ENCODE peak calls at places on chromosomes 16 and 17, in eight cellular contexts. One of them, this sample, is unnamed.

GRCh38 chr17:48457080-48457836 is 27.2 kb upstream of the SKAP1 start:
- DNase-seq in dorsolateral prefrontal cortex: peak; percentile 53
- DNase-seq in activated B cell treated with CpG ODN at 0.5 μM for 24 hours: peak; percentile 60
- DNase-seq in GM03348: peak; percentile 82
- DNase-seq in T-helper 17 cell: peak; percentile 57
- DNase-seq in RCC 7860: peak; percentile 41
- DNase-seq in Peyer's patch: peak; percentile 69
- DNase-seq in RPMI8226: peak; percentile 83
- DNase-seq in this sample: no peak

GRCh38 chr17:876272-876671 is 94.1 kb downstream of the MRM3 start:
- DNase-seq in dorsolateral prefrontal cortex: no peak
- DNase-seq in Peyer's patch: no peak
- DNase-seq in RCC 7860: no peak
- DNase-seq in activated B cell treated with CpG ODN at 0.5 μM for 24 hours: no peak
- DNase-seq in GM03348: no peak
- DNase-seq in RPMI8226: peak; percentile 33
- DNase-seq in T-helper 17 cell: no peak
- DNase-seq in this sample: no peak

GRCh38 chr17:34847939-34848338 is 113.3 kb downstream of the CCT6B start:
- DNase-seq in Peyer's patch: no peak
- DNase-seq in RPMI8226: no peak
- DNase-seq in activated B cell treated with CpG ODN at 0.5 μM for 24 hours: no peak
- DNase-seq in dorsolateral prefrontal cortex: no peak
- DNase-seq in T-helper 17 cell: no peak
- DNase-seq in RCC 7860: no peak
- DNase-seq in GM03348: no peak
- DNase-seq in this sample: no peak

GRCh38 chr17:82212331-82213250 is at the start of gene CCDC57:
- DNase-seq in dorsolateral prefrontal cortex: peak; percentile 85
- DNase-seq in RCC 7860: peak; percentile 61
- DNase-seq in Peyer's patch: peak; percentile 88
- DNase-seq in activated B cell treated with CpG ODN at 0.5 μM for 24 hours: peak; percentile 78
- DNase-seq in RPMI8226: peak; percentile 89
- DNase-seq in GM03348: peak; percentile 96
- DNase-seq in T-helper 17 cell: no peak
- DNase-seq in this sample: peak; percentile 70

GRCh38 chr17:38538906-38539305 is 66.8 kb downstream of the SRCIN1 start:
- DNase-seq in RCC 7860: no peak
- DNase-seq in Peyer's patch: no peak
- DNase-seq in dorsolateral prefrontal cortex: no peak
- DNase-seq in RPMI8226: no peak
- DNase-seq in GM03348: no peak
- DNase-seq in activated B cell treated with CpG ODN at 0.5 μM for 24 hours: no peak
- DNase-seq in T-helper 17 cell: no peak
- DNase-seq in this sample: no peak

GRCh38 chr17:8606415-8606814 is 24.1 kb downstream of the MYH10 start:
- DNase-seq in Peyer's patch: no peak
- DNase-seq in RPMI8226: no peak
- DNase-seq in T-helper 17 cell: no peak
- DNase-seq in activated B cell treated with CpG ODN at 0.5 μM for 24 hours: no peak
- DNase-seq in dorsolateral prefrontal cortex: no peak
- DNase-seq in GM03348: peak; percentile 29
- DNase-seq in RCC 7860: no peak
- DNase-seq in this sample: no peak

GRCh38 chr17:50051606-50052005 is 4.3 kb upstream of the ITGA3 start:
- DNase-seq in activated B cell treated with CpG ODN at 0.5 μM for 24 hours: no peak
- DNase-seq in RCC 7860: peak; percentile 48
- DNase-seq in T-helper 17 cell: no peak
- DNase-seq in GM03348: no peak
- DNase-seq in dorsolateral prefrontal cortex: no peak
- DNase-seq in Peyer's patch: no peak
- DNase-seq in RPMI8226: no peak
- DNase-seq in this sample: no peak

GRCh38 chr16:85327731-85328664 is 215.7 kb upstream of the CIBAR2 start:
- DNase-seq in GM03348: no peak
- DNase-seq in T-helper 17 cell: no peak
- DNase-seq in Peyer's patch: no peak
- DNase-seq in RPMI8226: no peak
- DNase-seq in activated B cell treated with CpG ODN at 0.5 μM for 24 hours: no peak
- DNase-seq in dorsolateral prefrontal cortex: no peak
- DNase-seq in RCC 7860: no peak
- DNase-seq in this sample: no peak

GRCh38 chr17:64306850-64307463 is 43.9 kb upstream of the TEX2 start:
- DNase-seq in RCC 7860: peak; percentile 29
- DNase-seq in GM03348: peak; percentile 82
- DNase-seq in RPMI8226: peak; percentile 79
- DNase-seq in T-helper 17 cell: peak; percentile 48
- DNase-seq in activated B cell treated with CpG ODN at 0.5 μM for 24 hours: peak; percentile 50
- DNase-seq in Peyer's patch: peak; percentile 64
- DNase-seq in dorsolateral prefrontal cortex: peak; percentile 65
- DNase-seq in this sample: peak; percentile 56

GRCh38 chr16:51152691-51153261 is 1.7 kb upstream of the SALL1 start:
- DNase-seq in Peyer's patch: no peak
- DNase-seq in GM03348: no peak
- DNase-seq in RPMI8226: no peak
- DNase-seq in T-helper 17 cell: no peak
- DNase-seq in activated B cell treated with CpG ODN at 0.5 μM for 24 hours: no peak
- DNase-seq in dorsolateral prefrontal cortex: no peak
- DNase-seq in RCC 7860: no peak
- DNase-seq in this sample: no peak

GRCh38 chr17:13355054-13355453 is 246.7 kb downstream of the HS3ST3A1 start:
- DNase-seq in RPMI8226: no peak
- DNase-seq in activated B cell treated with CpG ODN at 0.5 μM for 24 hours: no peak
- DNase-seq in RCC 7860: no peak
- DNase-seq in T-helper 17 cell: no peak
- DNase-seq in Peyer's patch: no peak
- DNase-seq in dorsolateral prefrontal cortex: no peak
- DNase-seq in GM03348: no peak
- DNase-seq in this sample: no peak

GRCh38 chr16:82062645-82063058 is 27.6 kb downstream of the HSD17B2 start:
- DNase-seq in Peyer's patch: no peak
- DNase-seq in GM03348: peak; percentile 51
- DNase-seq in RPMI8226: no peak
- DNase-seq in RCC 7860: no peak
- DNase-seq in dorsolateral prefrontal cortex: no peak
- DNase-seq in activated B cell treated with CpG ODN at 0.5 μM for 24 hours: no peak
- DNase-seq in T-helper 17 cell: no peak
- DNase-seq in this sample: no peak

GRCh38 chr17:17749921-17750320 is 68.7 kb downstream of the RAI1 start:
- DNase-seq in RCC 7860: no peak
- DNase-seq in activated B cell treated with CpG ODN at 0.5 μM for 24 hours: no peak
- DNase-seq in GM03348: no peak
- DNase-seq in T-helper 17 cell: no peak
- DNase-seq in dorsolateral prefrontal cortex: peak; percentile 82
- DNase-seq in RPMI8226: no peak
- DNase-seq in Peyer's patch: no peak
- DNase-seq in this sample: peak; percentile 64

GRCh38 chr17:74260525-74260850 is 13.5 kb upstream of the DNAI2 start:
- DNase-seq in GM03348: no peak
- DNase-seq in dorsolateral prefrontal cortex: no peak
- DNase-seq in RPMI8226: no peak
- DNase-seq in T-helper 17 cell: no peak
- DNase-seq in Peyer's patch: no peak
- DNase-seq in RCC 7860: no peak
- DNase-seq in activated B cell treated with CpG ODN at 0.5 μM for 24 hours: no peak
- DNase-seq in this sample: no peak

GRCh38 chr17:72396121-72396520 is 275.3 kb downstream of the SOX9 start:
- DNase-seq in GM03348: no peak
- DNase-seq in activated B cell treated with CpG ODN at 0.5 μM for 24 hours: no peak
- DNase-seq in dorsolateral prefrontal cortex: no peak
- DNase-seq in RCC 7860: no peak
- DNase-seq in T-helper 17 cell: no peak
- DNase-seq in RPMI8226: no peak
- DNase-seq in Peyer's patch: no peak
- DNase-seq in this sample: no peak

This sample was measured in substantia nigra.